ENCODE peak calls at places on chromosome 16, in six cellular contexts. U is CD8-positive, alpha-beta T cell; E is upper lobe of right lung; H is fibroblast of pulmonary artery; Z is osteoblast; G is GM23338. L is an unnamed sample.

GRCh38 chr16:13779676-13780075 is 140.3 kb upstream of the ERCC4 start:
- DNase-seq in U (no peak), E (no peak), H (no peak), Z (no peak), G (no peak), L (no peak)

GRCh38 chr16:79582789-79583188 is 17.7 kb downstream of the MAF start:
- DNase-seq in U (no peak), E (no peak), H (no peak), Z (no peak), G (no peak), L (no peak)

GRCh38 chr16:15049581-15050180 is 6.2 kb downstream of the NTAN1 start:
- DNase-seq in U (no peak), E (no peak), H (peak), Z (no peak), G (no peak), L (no peak)

GRCh38 chr16:22814330-22815105 is 556 bp downstream of the HS3ST2 start:
- DNase-seq in U (no peak), E (no peak), H (no peak), Z (peak), G (peak), L (peak)

GRCh38 chr16:27863377-27863776 is 200.1 kb downstream of the GSG1L start:
- DNase-seq in U (no peak), E (no peak), H (no peak), Z (no peak), G (no peak), L (no peak)

GRCh38 chr16:10339777-10340752 is 45.8 kb upstream of the ATF7IP2 start:
- DNase-seq in U (no peak), E (peak), H (no peak), Z (no peak), G (no peak), L (no peak)

GRCh38 chr16:2473999-2474876 is 689 bp upstream of the TBC1D24 start:
- DNase-seq in U (peak), E (peak), H (peak), Z (peak), G (peak), L (peak)

GRCh38 chr16:87178177-87178863 is 138.9 kb downstream of the C16orf95 start:
- DNase-seq in U (no peak), E (no peak), H (no peak), Z (no peak), G (peak), L (no peak)

GRCh38 chr16:4679854-4680636 is 13.3 kb upstream of the NUDT16L1 start:
- DNase-seq in U (no peak), E (peak), H (peak), Z (peak), G (no peak), L (peak)

GRCh38 chr16:48123104-48123788 is 32.5 kb downstream of the ABCC12 start:
- DNase-seq in U (no peak), E (no peak), H (peak), Z (peak), G (no peak), L (peak)

GRCh38 chr16:47815655-47816054 is 340.1 kb downstream of the ABCC12 start:
- DNase-seq in U (no peak), E (no peak), H (peak), Z (no peak), G (no peak), L (no peak)

GRCh38 chr16:11985250-11985649 is 8.7 kb downstream of the SNX29 start:
- DNase-seq in U (no peak), E (no peak), H (no peak), Z (no peak), G (no peak), L (no peak)

GRCh38 chr16:23060458-23061320 is 88.6 kb downstream of the USP31 start:
- DNase-seq in U (peak), E (no peak), H (peak), Z (peak), G (peak), L (peak)

GRCh38 chr16:57619606-57620315 is 8.7 kb upstream of the ADGRG1 start:
- DNase-seq in U (no peak), E (peak), H (no peak), Z (peak), G (peak), L (peak)

GRCh38 chr16:64094170-64094960 is 1027.5 kb downstream of the CDH11 start:
- DNase-seq in U (no peak), E (no peak), H (peak), Z (no peak), G (no peak), L (no peak)

GRCh38 chr16:23408242-23409201 is 44.5 kb downstream of the COG7 start:
- DNase-seq in U (no peak), E (no peak), H (peak), Z (peak), G (peak), L (peak)

GRCh38 chr16:56488035-56488434 is 31.8 kb downstream of the BBS2 start:
- DNase-seq in U (no peak), E (no peak), H (no peak), Z (no peak), G (no peak), L (no peak)

GRCh38 chr16:49338867-49339266 is 34.7 kb upstream of the C16orf78 start:
- DNase-seq in U (no peak), E (no peak), H (no peak), Z (no peak), G (no peak), L (peak)

GRCh38 chr16:58426960-58427359 is 34.7 kb downstream of the GINS3 start:
- DNase-seq in U (no peak), E (no peak), H (no peak), Z (no peak), G (no peak), L (peak)

GRCh38 chr16:85491798-85492616 is 121.1 kb upstream of the GSE1 start:
- DNase-seq in U (no peak), E (peak), H (no peak), Z (peak), G (peak), L (peak)

GRCh38 chr16:69108905-69109252 is 3.4 kb downstream of the HAS3 start:
- DNase-seq in U (no peak), E (peak), H (no peak), Z (no peak), G (no peak), L (no peak)

GRCh38 chr16:84461029-84461415 is 43.4 kb downstream of the MEAK7 start:
- DNase-seq in U (no peak), E (peak), H (no peak), Z (peak), G (no peak), L (peak)

GRCh38 chr16:59699786-59700185 is 965.7 kb upstream of the GOT2 start:
- DNase-seq in U (no peak), E (no peak), H (no peak), Z (no peak), G (no peak), L (no peak)

GRCh38 chr16:470418-470817 is 45.0 kb downstream of the RAB11FIP3 start:
- DNase-seq in U (no peak), E (no peak), H (no peak), Z (no peak), G (no peak), L (no peak)

GRCh38 chr16:17194190-17194780 is 276.5 kb downstream of the XYLT1 start:
- DNase-seq in U (peak), E (peak), H (peak), Z (peak), G (peak), L (peak)

GRCh38 chr16:50102046-50102756 is 36.4 kb downstream of the HEATR3 start:
- DNase-seq in U (no peak), E (no peak), H (peak), Z (peak), G (no peak), L (no peak)

GRCh38 chr16:4613636-4614570 is 785 bp downstream of the UBALD1 start:
- DNase-seq in U (no peak), E (peak), H (peak), Z (peak), G (peak), L (peak)

GRCh38 chr16:83400234-83400633 is 407.5 kb upstream of the HSBP1 start:
- DNase-seq in U (no peak), E (no peak), H (peak), Z (no peak), G (peak), L (no peak)

GRCh38 chr16:10080031-10080772 is 102.0 kb downstream of the GRIN2A start:
- DNase-seq in U (no peak), E (no peak), H (peak), Z (no peak), G (no peak), L (peak)

GRCh38 chr16:30472328-30472942 is at the start of gene ITGAL:
- DNase-seq in U (peak), E (peak), H (no peak), Z (no peak), G (no peak), L (peak)

GRCh38 chr16:84044108-84044488 is 1.5 kb upstream of the SLC38A8 start:
- DNase-seq in U (no peak), E (no peak), H (peak), Z (peak), G (peak), L (no peak)

GRCh38 chr16:67563708-67564468 is 1.6 kb downstream of the CTCF start:
- DNase-seq in U (peak), E (no peak), H (peak), Z (peak), G (peak), L (peak)

GRCh38 chr16:14658063-14658462 is 25.3 kb downstream of the BFAR start:
- DNase-seq in U (no peak), E (no peak), H (peak), Z (no peak), G (no peak), L (no peak)

GRCh38 chr16:84042879-84043485 is 387 bp upstream of the SLC38A8 start:
- DNase-seq in U (no peak), E (no peak), H (no peak), Z (no peak), G (peak), L (no peak)

GRCh38 chr16:31427441-31428276 is 501 bp downstream of the COX6A2 start:
- DNase-seq in U (peak), E (peak), H (peak), Z (peak), G (peak), L (peak)

GRCh38 chr16:75621170-75621477 is 2.0 kb downstream of the ADAT1 start:
- DNase-seq in U (no peak), E (no peak), H (peak), Z (no peak), G (peak), L (no peak)

GRCh38 chr16:75626806-75627205 is 3.7 kb upstream of the ADAT1 start:
- DNase-seq in U (no peak), E (no peak), H (no peak), Z (no peak), G (no peak), L (no peak)

GRCh38 chr16:75620326-75621169 is 2.5 kb downstream of the ADAT1 start:
- DNase-seq in U (peak), E (no peak), H (no peak), Z (no peak), G (no peak), L (no peak)

GRCh38 chr16:75624921-75625334 is 1.8 kb upstream of the ADAT1 start:
- DNase-seq in U (no peak), E (no peak), H (peak), Z (no peak), G (no peak), L (no peak)

GRCh38 chr16:75622762-75623605 is at the start of gene ADAT1:
- DNase-seq in U (peak), E (peak), H (peak), Z (peak), G (peak), L (peak)
- H3K4me3 ChIP-seq in U (peak), E (peak), H (peak), Z (peak), G (peak), L (peak)

DNA sequence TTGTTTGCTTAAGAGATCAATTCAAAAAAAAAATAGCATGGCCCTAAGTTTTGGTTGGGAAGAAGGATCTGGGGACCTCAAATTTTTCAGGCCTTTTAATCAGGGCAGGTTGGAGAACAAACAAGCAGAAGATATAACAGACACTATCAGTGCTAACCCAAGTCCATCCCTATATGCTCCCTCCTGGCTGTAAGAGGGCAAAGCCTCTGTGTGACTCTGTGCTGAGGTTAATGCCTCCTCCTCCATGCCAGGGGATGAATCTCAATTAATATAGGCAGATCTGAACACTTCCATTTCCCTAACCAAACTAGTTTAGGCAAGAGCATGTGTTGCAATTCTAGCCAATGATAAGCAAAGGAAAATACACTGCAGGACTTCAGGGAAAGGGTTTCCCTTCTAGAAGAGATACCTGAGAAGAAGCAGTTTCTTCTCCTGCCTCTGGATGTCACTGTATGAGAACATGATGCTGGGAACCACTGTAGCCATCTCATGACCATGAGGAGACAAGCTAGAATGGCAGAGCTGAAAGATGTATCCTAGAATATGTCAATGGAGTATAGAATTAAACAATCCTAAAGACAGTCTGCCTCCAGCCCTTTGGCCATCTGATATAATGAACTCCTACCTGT is 76.0 kb downstream of the CHD9NB start:
- DNase-seq in U (no peak), E (no peak), H (peak), Z (peak), G (peak), L (no peak)
- TF ChIP-seq CTCF in U (no peak), E (peak), H (peak), Z (peak), G (peak), L (peak)

GRCh38 chr16:53844796-53845195 is 140.8 kb downstream of the FTO start:
- DNase-seq in U (no peak), E (no peak), H (no peak), Z (no peak), G (no peak), L (no peak)
- H3K4me3 ChIP-seq in U (no peak), E (no peak), H (no peak), Z (no peak), G (no peak), L (no peak)

GRCh38 chr16:72848759-72849664 is 198.9 kb downstream of the ZFHX3 start:
- DNase-seq in U (no peak), E (peak), H (peak), Z (peak), G (no peak), L (peak)
- TF ChIP-seq CTCF in U (no peak), E (no peak), H (no peak), Z (no peak), G (no peak), L (no peak)

DNA sequence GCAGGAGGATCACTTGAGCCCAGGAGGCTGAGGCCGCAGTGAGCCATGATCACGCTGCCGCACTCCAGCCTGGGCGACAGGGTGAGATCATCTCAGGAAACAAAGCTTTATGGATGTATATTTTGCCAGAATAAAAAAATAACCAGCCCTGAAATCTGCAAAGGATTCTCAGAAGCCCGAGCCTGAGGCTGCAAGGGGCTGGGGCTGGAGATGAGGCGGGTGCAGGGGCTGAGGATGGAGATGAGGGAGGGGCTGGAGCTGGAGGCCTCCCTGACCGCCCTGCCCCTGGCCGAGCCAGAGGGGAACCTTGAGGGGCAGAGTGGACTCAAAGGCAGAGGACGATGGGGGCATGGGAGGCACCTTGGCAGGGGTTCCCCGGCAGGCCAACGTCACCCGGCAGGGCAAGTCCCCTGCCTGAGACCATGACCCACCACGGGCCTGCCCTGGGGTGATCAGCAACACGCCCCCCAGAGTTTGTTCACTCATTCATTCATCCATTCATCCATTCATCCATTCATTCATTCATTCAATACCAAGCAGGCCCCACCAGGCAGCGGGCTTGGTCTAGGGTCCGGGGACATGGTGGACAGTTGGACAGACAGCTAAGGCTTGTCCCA is 32.5 kb downstream of the PIEZO1 start:
- DNase-seq in U (no peak), E (no peak), H (no peak), Z (no peak), G (no peak), L (no peak)
- H3K4me3 ChIP-seq in U (no peak), E (no peak), H (no peak), Z (no peak), G (no peak), L (no peak)

DNA sequence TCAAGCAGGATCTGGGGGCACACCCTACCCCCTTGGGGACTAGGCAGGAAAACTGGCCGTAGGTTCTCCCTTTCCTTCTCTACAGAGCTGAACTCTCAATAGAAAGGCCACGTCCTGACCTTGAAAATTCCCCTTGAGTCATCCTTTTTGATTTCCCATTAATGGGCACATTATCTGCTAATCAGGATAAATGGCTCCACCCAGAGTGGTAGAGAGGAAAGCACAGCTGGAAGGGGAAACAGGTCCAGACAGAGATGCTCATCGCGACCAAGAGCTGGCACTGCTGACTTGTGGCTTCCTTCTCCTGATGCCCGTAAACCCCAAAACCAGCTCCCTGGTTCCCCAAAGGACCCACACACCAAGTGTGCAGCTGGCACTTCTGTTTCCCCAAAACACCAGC is 206.5 kb upstream of the CDH5 start:
- DNase-seq in U (no peak), E (no peak), H (peak), Z (peak), G (no peak), L (no peak)
- TF ChIP-seq CTCF in U (no peak), E (no peak), H (no peak), Z (peak), G (peak), L (no peak)

GRCh38 chr16:24980077-24980793 is 34.9 kb downstream of the ARHGAP17 start:
- DNase-seq in U (no peak), E (no peak), H (no peak), Z (no peak), G (no peak), L (no peak)
- H3K4me3 ChIP-seq in U (no peak), E (peak), H (no peak), Z (no peak), G (no peak), L (no peak)

L was measured in adrenal gland.